ENCODE peak calls at places on chromosome 11, in five cellular contexts. E is H1, S is HCT116, Q is K562, I is HepG2. J is an unnamed sample.

GRCh38 chr11:12599408-12600143 is 74.6 kb upstream of the TEAD1 start:
- DNase-seq in S (peak), Q (peak), I (peak), E (peak), J (peak)

GRCh38 chr11:69394234-69394891 is 87.1 kb upstream of the LINC01488 start:
- DNase-seq in E (no peak), I (no peak), Q (peak), S (no peak), J (no peak)

GRCh38 chr11:66291706-66292542 is at the start of gene TMEM151A:
- DNase-seq in Q (no peak), I (no peak), S (no peak), E (peak), J (no peak)

GRCh38 chr11:33942954-33943353 is 51.1 kb upstream of the LMO2 start:
- DNase-seq in Q (no peak), E (no peak), I (no peak), S (peak), J (peak)

GRCh38 chr11:69576069-69576782 is 64.7 kb upstream of the CCND1 start:
- DNase-seq in I (no peak), E (no peak), S (no peak), Q (no peak), J (no peak)

GRCh38 chr11:92131289-92131890 is 93.2 kb upstream of the FAT3 start:
- DNase-seq in I (no peak), E (no peak), S (no peak), Q (no peak), J (no peak)

GRCh38 chr11:69436041-69436982 is 45.2 kb upstream of the LINC01488 start:
- DNase-seq in S (no peak), Q (no peak), E (no peak), I (no peak), J (no peak)

GRCh38 chr11:16979708-16980622 is 34.2 kb downstream of the PLEKHA7 start:
- DNase-seq in Q (no peak), I (no peak), S (no peak), E (no peak), J (no peak)

GRCh38 chr11:119641991-119642745 is 86.8 kb downstream of the NECTIN1 start:
- DNase-seq in S (peak), E (no peak), I (peak), Q (peak), J (no peak)

GRCh38 chr11:95322546-95322945 is 91.5 kb upstream of the SESN3 start:
- DNase-seq in I (no peak), Q (no peak), E (no peak), S (no peak), J (no peak)

GRCh38 chr11:96567193-96567592 is 177.4 kb downstream of the JRKL start:
- DNase-seq in E (no peak), I (no peak), Q (no peak), S (no peak), J (no peak)

GRCh38 chr11:107969219-107969618 is 39.5 kb upstream of the CUL5 start:
- DNase-seq in E (no peak), Q (peak), S (peak), I (no peak), J (no peak)

DNA sequence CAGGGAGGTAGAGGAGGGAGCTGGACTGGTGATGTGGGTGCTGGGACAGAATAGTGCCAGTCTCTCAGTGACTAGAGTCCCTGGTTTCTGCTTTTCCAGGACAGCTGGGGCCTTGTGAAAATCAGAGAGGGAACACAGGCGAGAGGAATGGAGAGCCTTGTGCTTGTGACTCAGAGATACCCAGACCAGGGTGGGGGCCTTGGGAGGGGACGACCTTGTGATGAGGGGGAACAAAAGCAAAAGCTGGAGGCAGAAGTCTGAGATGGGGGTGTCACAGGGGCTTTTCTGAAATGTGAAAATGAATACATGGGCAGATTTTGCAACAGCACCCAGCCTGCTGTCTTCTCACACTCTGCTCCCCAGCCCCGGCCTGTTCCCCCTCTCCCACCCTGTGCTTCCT is 3.4 kb upstream of the NR1H3 start:
- DNase-seq in I (no peak), S (no peak), Q (no peak), E (no peak), J (no peak)
- TF ChIP-seq SRF in I (no peak), S (no peak), Q (no peak), E (no peak), J (no peak)

GRCh38 chr11:2468363-2469240 is 23.8 kb downstream of the KCNQ1 start:
- DNase-seq in E (no peak), Q (peak), S (no peak), I (no peak), J (no peak)

GRCh38 chr11:2466869-2467694 is 22.3 kb downstream of the KCNQ1 start:
- DNase-seq in S (no peak), I (no peak), E (no peak), Q (peak), J (no peak)

GRCh38 chr11:2466069-2466801 is 21.4 kb downstream of the KCNQ1 start:
- DNase-seq in Q (no peak), E (no peak), S (no peak), I (no peak), J (no peak)

GRCh38 chr11:2465201-2466068 is 20.6 kb downstream of the KCNQ1 start:
- DNase-seq in I (no peak), S (no peak), E (no peak), Q (no peak), J (no peak)

GRCh38 chr11:2467695-2468055 is 22.9 kb downstream of the KCNQ1 start:
- DNase-seq in Q (no peak), S (no peak), E (no peak), I (no peak), J (no peak)
- TF ChIP-seq SRF in Q (no peak), S (no peak), E (no peak), I (no peak), J (no peak)

DNA sequence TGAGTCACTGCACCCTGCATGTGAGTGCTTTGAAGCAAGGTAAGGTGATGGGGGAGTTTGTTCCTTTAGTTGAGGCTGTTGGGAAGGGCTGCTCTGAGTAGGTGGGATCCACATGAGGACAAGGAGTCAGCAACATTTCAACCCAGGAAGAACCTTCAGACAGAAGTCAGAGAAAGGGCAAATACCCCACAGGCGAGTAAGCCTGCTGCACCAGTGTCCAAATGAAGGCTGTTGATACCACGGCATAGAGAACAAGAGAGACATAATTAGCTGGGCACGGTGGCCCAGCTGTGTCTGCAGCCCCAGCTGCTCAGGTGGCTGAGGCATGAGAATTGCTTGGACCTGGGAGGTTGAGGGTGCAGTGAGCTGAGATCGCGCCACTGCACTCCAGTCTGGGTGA is 54.3 kb upstream of the CLMP start:
- DNase-seq in E (no peak), S (no peak), Q (no peak), I (no peak), J (no peak)
- TF ChIP-seq SRF in E (no peak), S (no peak), Q (no peak), I (no peak), J (no peak)

DNA sequence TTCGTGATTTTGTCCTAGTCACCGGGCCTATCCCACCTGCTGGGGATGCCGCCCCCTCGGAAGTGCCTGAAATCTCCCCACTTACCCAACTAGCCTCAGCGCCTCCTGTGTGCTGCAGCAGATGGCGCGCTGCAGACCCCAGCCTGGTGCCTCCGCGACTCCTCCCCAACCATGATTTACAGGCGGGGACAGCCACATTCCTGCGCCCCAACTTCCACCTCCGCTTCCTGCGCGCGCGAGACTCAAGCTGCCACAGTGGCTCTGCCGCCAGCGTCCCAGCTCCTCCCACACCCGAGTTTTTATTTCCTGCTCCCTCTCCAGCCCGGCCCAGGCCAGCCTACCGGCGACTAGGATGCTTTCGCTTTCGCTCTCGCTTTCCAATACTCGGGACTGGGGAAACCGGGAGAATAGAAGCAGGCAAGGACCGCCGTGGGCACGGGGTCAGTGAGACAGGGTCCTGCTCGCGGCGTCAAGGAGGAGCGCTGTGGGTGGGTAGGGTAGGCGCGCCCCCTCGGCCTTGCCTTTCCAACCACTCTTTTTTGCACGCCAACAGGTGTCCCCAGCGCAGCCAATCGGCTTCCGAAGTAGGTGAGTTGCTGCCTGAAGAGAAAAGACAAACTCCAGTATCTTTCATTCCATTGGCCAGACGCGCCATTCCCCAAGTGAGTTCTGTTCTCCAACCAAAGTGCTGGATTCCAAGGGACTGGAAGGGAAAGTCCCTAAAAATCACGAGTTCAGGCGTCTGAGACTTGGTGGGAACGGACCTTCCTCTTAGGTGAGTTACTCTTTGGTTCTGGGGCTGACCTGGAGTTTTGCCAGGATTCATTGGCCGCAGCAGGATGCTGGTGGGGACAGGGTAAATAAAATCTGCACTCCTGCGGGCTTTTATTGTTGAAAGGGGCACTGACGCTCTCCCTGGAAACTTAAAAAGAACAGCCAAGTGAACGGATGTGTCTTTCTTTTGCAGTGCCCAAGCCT is at the start of gene FAM111A:
- DNase-seq in Q (peak), S (peak), I (peak), E (peak), J (peak)
- TF ChIP-seq SRF in Q (no peak), S (no peak), I (no peak), E (no peak), J (no peak)

GRCh38 chr11:113395782-113396336 is 8.3 kb downstream of the ANKK1 start:
- DNase-seq in Q (no peak), I (no peak), E (no peak), S (no peak), J (no peak)
- TF ChIP-seq SRF in Q (no peak), I (no peak), E (no peak), S (no peak), J (no peak)

DNA sequence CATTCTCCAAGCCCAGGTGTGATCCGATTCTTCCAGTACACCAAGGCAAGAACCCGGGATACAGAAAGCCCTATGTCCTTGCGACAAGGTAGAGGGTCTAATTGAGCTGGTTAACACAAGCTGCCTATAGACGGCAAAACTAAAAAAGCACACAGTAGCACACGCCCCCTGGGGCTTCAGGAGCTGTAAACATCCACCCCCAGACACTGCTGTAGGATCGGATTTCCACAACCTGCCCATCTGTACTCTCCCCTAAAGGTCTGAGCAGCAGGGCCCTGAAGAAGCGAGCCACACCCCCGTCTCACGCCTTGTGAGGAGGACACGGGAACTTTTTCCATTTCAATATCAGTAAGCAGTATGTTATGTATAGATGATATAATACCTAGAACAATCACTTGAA is 624.7 kb downstream of the BUD13 start:
- DNase-seq in Q (no peak), I (no peak), S (no peak), E (no peak), J (no peak)
- TF ChIP-seq SRF in Q (no peak), I (no peak), S (no peak), E (no peak), J (no peak)

J was measured in GM12878.